ENCODE peak calls at places on chromosomes 2 and 18, in five cellular contexts. X is activated CD4-positive, alpha-beta memory T cell treated with anti-CD3 and anti-CD28 coated beads, Interleukin-2, amount 10 ng/mL, durations not matched to agents 7 days and 5 days; T is endodermal cell; Q is brain microvascular endothelial cell; B is right atrium auricular region. R is an unnamed sample.
A peak's percentile ranks its signal among the peaks of the same experiment; 100 is the strongest.

GRCh38 chr2:217160978-217161973 is 301.4 kb upstream of the TNP1 start:
- DNase-seq in X (no peak), T (no peak), Q (no peak), B (no peak), R (no peak)

GRCh38 chr2:63514237-63514716 is 74.0 kb downstream of the WDPCP start:
- DNase-seq in X (no peak), T (no peak), Q (no peak), B (no peak), R (no peak)

GRCh38 chr2:2901384-2902345 is 476.0 kb downstream of the EIPR1 start:
- DNase-seq in X (no peak), T (no peak), Q (no peak), B (no peak), R (no peak)

GRCh38 chr2:237581751-237582746 is 8.5 kb downstream of the RAB17 start:
- DNase-seq in X (peak; percentile 62), T (peak; percentile 63), Q (peak; percentile 65), B (peak; percentile 88), R (no peak)

GRCh38 chr2:96315400-96316071 is 9.6 kb upstream of the ITPRIPL1 start:
- DNase-seq in X (peak; percentile 61), T (no peak), Q (peak; percentile 51), B (no peak), R (no peak)

GRCh38 chr2:10414000-10414451 is 34.1 kb downstream of the ODC1 start:
- DNase-seq in X (no peak), T (no peak), Q (peak; percentile 25), B (no peak), R (peak; percentile 28)

GRCh38 chr2:157194097-157194688 is 63.3 kb upstream of the GALNT5 start:
- DNase-seq in X (peak; percentile 21), T (no peak), Q (peak; percentile 67), B (no peak), R (peak; percentile 81)

GRCh38 chr2:235591921-235592320 is 98.1 kb downstream of the AGAP1 start:
- DNase-seq in X (no peak), T (no peak), Q (peak; percentile 34), B (no peak), R (no peak)

GRCh38 chr2:195486520-195486919 is 170.5 kb upstream of the SLC39A10 start:
- DNase-seq in X (no peak), T (no peak), Q (no peak), B (no peak), R (no peak)

GRCh38 chr2:80589070-80589469 is 284.5 kb upstream of the LRRTM1 start:
- DNase-seq in X (no peak), T (no peak), Q (no peak), B (no peak), R (no peak)

GRCh38 chr2:199455533-199456382 is 2.0 kb downstream of the SATB2 start:
- DNase-seq in X (no peak), T (peak; percentile 93), Q (no peak), B (no peak), R (peak; percentile 23)

GRCh38 chr2:41400057-41400665 is 647.7 kb upstream of the PKDCC start:
- DNase-seq in X (no peak), T (peak; percentile 74), Q (peak; percentile 23), B (no peak), R (peak; percentile 35)

GRCh38 chr2:155310589-155310988 is 612.1 kb downstream of the KCNJ3 start:
- DNase-seq in X (no peak), T (no peak), Q (no peak), B (no peak), R (peak; percentile 64)

GRCh38 chr2:97935719-97936161 is 60.0 kb downstream of the TMEM131 start:
- DNase-seq in X (no peak), T (peak; percentile 78), Q (peak; percentile 36), B (no peak), R (peak; percentile 63)

GRCh38 chr2:68366083-68366560 is 1.0 kb downstream of the PLEK start:
- DNase-seq in X (no peak), T (no peak), Q (no peak), B (no peak), R (no peak)

GRCh38 chr2:104804148-104804890 is 49.6 kb upstream of the POU3F3 start:
- DNase-seq in X (no peak), T (peak; percentile 71), Q (no peak), B (no peak), R (no peak)

GRCh38 chr18:37317486-37317885 is 248.1 kb downstream of the CELF4 start:
- DNase-seq in X (no peak), T (no peak), Q (no peak), B (no peak), R (no peak)

GRCh38 chr18:40371673-40372072 is 1583.4 kb upstream of the PIK3C3 start:
- DNase-seq in X (no peak), T (no peak), Q (no peak), B (no peak), R (no peak)

GRCh38 chr18:26911840-26912239 is 46.3 kb upstream of the AQP4 start:
- DNase-seq in X (no peak), T (no peak), Q (no peak), B (no peak), R (no peak)

GRCh38 chr18:57881818-57882413 is 78.8 kb upstream of the ATP8B1 start:
- DNase-seq in X (peak; percentile 52), T (peak; percentile 82), Q (peak; percentile 65), B (peak; percentile 72), R (peak; percentile 68)

GRCh38 chr2:12262681-12263436 is 453.9 kb upstream of the TRIB2 start:
- DNase-seq in X (no peak), T (no peak), Q (no peak), B (no peak), R (no peak)

GRCh38 chr2:42965910-42966309 is 173.5 kb upstream of the HAAO start:
- DNase-seq in X (no peak), T (no peak), Q (no peak), B (no peak), R (no peak)

GRCh38 chr18:62768172-62768943 is 53.0 kb downstream of the PHLPP1 start:
- DNase-seq in X (no peak), T (no peak), Q (no peak), B (no peak), R (no peak)

GRCh38 chr2:96156011-96156820 is 11.0 kb upstream of the DUSP2 start:
- DNase-seq in X (peak; percentile 61), T (no peak), Q (no peak), B (no peak), R (no peak)

GRCh38 chr18:33593261-33593660 is 15.2 kb downstream of the ASXL3 start:
- DNase-seq in X (no peak), T (no peak), Q (no peak), B (no peak), R (peak; percentile 50)

GRCh38 chr18:77124452-77124922 is 8.1 kb downstream of the MBP start:
- DNase-seq in X (peak; percentile 73), T (no peak), Q (no peak), B (no peak), R (no peak)

GRCh38 chr2:58594762-58595161 is 353.6 kb upstream of the FANCL start:
- DNase-seq in X (no peak), T (no peak), Q (no peak), B (no peak), R (no peak)

GRCh38 chr2:26809876-26810577 is 24.2 kb downstream of the CENPA start:
- DNase-seq in X (no peak), T (peak; percentile 45), Q (no peak), B (no peak), R (no peak)

GRCh38 chr2:229673676-229674075 is 40.7 kb downstream of the DNER start:
- DNase-seq in X (no peak), T (no peak), Q (no peak), B (no peak), R (no peak)

GRCh38 chr2:193793914-193794313 is 1599.2 kb upstream of the TMEFF2 start:
- DNase-seq in X (no peak), T (no peak), Q (no peak), B (no peak), R (peak; percentile 2)